ENCODE peak calls at places on chromosomes 11 and 22, in ten cellular contexts. One of them, this sample, is unnamed. For H3K27me3, the result is how much of the 10 kb centered on the place peaks cover.

GRCh38 chr11:2775083-2775625 is 75.4 kb upstream of the KCNQ1OT1 start:
- DNase-seq in PC-9: no peak
- DNase-seq in tibial nerve: no peak
- DNase-seq in BE2C: no peak
- DNase-seq in cardiac muscle cell: no peak
- DNase-seq in IMR-90: no peak
- DNase-seq in heart left ventricle: peak
- DNase-seq in adrenal gland: peak
- DNase-seq in thoracic aorta: no peak
- DNase-seq in H1: no peak
- DNase-seq in this sample: no peak

GRCh38 chr11:32015435-32015834 is 75.4 kb upstream of the RCN1 start:
- DNase-seq in IMR-90: no peak
- DNase-seq in cardiac muscle cell: no peak
- DNase-seq in heart left ventricle: no peak
- DNase-seq in adrenal gland: no peak
- DNase-seq in thoracic aorta: no peak
- DNase-seq in BE2C: no peak
- DNase-seq in PC-9: no peak
- DNase-seq in tibial nerve: no peak
- DNase-seq in H1: no peak
- DNase-seq in this sample: no peak

GRCh38 chr22:32378703-32379272 is 21.1 kb downstream of the RFPL3 start:
- DNase-seq in thoracic aorta: no peak
- DNase-seq in adrenal gland: no peak
- DNase-seq in cardiac muscle cell: peak
- DNase-seq in heart left ventricle: no peak
- DNase-seq in BE2C: peak
- DNase-seq in H1: peak
- DNase-seq in PC-9: peak
- DNase-seq in IMR-90: peak
- DNase-seq in tibial nerve: no peak
- DNase-seq in this sample: no peak

GRCh38 chr11:27611946-27612455 is 88.3 kb downstream of the BDNF start:
- DNase-seq in PC-9: no peak
- DNase-seq in thoracic aorta: no peak
- DNase-seq in H1: no peak
- DNase-seq in tibial nerve: no peak
- DNase-seq in cardiac muscle cell: no peak
- DNase-seq in heart left ventricle: no peak
- DNase-seq in IMR-90: peak
- DNase-seq in adrenal gland: no peak
- DNase-seq in BE2C: no peak
- DNase-seq in this sample: no peak

GRCh38 chr11:10984250-10984649 is 126.4 kb upstream of the ZBED5 start:
- DNase-seq in PC-9: no peak
- DNase-seq in cardiac muscle cell: no peak
- DNase-seq in thoracic aorta: no peak
- DNase-seq in heart left ventricle: no peak
- DNase-seq in H1: no peak
- DNase-seq in BE2C: no peak
- DNase-seq in adrenal gland: no peak
- DNase-seq in tibial nerve: no peak
- DNase-seq in IMR-90: no peak
- DNase-seq in this sample: no peak

GRCh38 chr22:48750826-48751440 is 1076.7 kb downstream of the BRD1 start:
- DNase-seq in BE2C: no peak
- DNase-seq in H1: no peak
- DNase-seq in PC-9: no peak
- DNase-seq in adrenal gland: peak
- DNase-seq in cardiac muscle cell: no peak
- DNase-seq in tibial nerve: no peak
- DNase-seq in IMR-90: no peak
- DNase-seq in thoracic aorta: no peak
- DNase-seq in heart left ventricle: peak
- DNase-seq in this sample: no peak

GRCh38 chr22:36938886-36939285 is 25.5 kb downstream of the CSF2RB start:
- DNase-seq in cardiac muscle cell: no peak
- DNase-seq in PC-9: no peak
- DNase-seq in tibial nerve: no peak
- DNase-seq in BE2C: no peak
- DNase-seq in H1: no peak
- DNase-seq in IMR-90: no peak
- DNase-seq in thoracic aorta: no peak
- DNase-seq in adrenal gland: peak
- DNase-seq in heart left ventricle: no peak
- DNase-seq in this sample: no peak

GRCh38 chr11:14637868-14638409 is 5.7 kb upstream of the PDE3B start:
- DNase-seq in adrenal gland: no peak
- DNase-seq in thoracic aorta: no peak
- DNase-seq in IMR-90: no peak
- DNase-seq in cardiac muscle cell: no peak
- DNase-seq in BE2C: no peak
- DNase-seq in PC-9: no peak
- DNase-seq in tibial nerve: no peak
- DNase-seq in heart left ventricle: no peak
- DNase-seq in H1: no peak
- DNase-seq in this sample: no peak

GRCh38 chr11:11105361-11105760 is 247.5 kb upstream of the ZBED5 start:
- DNase-seq in thoracic aorta: no peak
- DNase-seq in PC-9: no peak
- DNase-seq in adrenal gland: no peak
- DNase-seq in BE2C: no peak
- DNase-seq in heart left ventricle: no peak
- DNase-seq in tibial nerve: no peak
- DNase-seq in IMR-90: no peak
- DNase-seq in cardiac muscle cell: no peak
- DNase-seq in H1: no peak
- DNase-seq in this sample: no peak

DNA sequence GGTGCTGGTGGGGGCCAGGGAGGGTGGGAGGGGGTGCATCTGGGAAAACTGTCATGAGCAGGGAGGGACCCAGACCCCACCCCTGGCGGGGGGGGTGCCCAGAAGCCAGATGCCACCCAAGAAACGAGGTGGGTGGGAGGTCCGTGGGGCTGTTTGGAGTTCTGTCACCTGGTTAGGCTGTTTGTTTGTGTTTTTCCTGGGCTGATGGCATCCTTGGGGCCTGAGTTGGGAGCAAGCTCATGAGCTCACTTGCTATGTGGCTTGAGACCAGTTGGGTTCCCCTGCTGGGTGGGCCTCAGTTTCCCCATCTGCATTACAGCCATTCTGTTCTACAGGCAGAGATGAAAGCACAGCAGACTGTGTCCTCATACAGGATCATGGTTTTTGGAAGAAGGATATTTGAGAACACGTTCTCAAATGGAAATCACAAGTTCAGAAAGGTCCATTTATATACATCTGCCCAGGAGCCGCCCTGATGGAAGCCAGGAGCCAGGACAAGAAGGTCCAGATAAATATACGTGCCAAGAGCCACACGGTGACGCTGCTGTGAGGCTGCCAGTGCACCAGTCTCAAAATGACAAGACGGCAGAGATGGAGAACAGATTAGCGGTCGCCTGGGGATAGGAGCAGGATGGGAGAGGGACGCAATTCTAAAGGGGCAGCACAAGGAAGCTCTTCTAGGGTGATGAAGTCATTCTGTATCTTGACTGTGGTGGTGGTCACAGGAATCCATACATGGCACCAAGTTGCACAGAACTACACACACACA is 312.9 kb downstream of the MN1 start:
- DNase-seq in tibial nerve: no peak
- DNase-seq in adrenal gland: no peak
- DNase-seq in BE2C: peak
- DNase-seq in PC-9: no peak
- DNase-seq in heart left ventricle: no peak
- DNase-seq in H1: no peak
- DNase-seq in cardiac muscle cell: peak
- DNase-seq in IMR-90: no peak
- DNase-seq in thoracic aorta: no peak
- DNase-seq in this sample: no peak
- TF ChIP-seq CTCF in tibial nerve: no peak
- TF ChIP-seq CTCF in adrenal gland: no peak
- TF ChIP-seq CTCF in BE2C: peak
- TF ChIP-seq CTCF in PC-9: no peak
- TF ChIP-seq CTCF in heart left ventricle: peak
- TF ChIP-seq CTCF in H1: no peak
- TF ChIP-seq CTCF in cardiac muscle cell: no peak
- TF ChIP-seq CTCF in IMR-90: no peak
- TF ChIP-seq CTCF in thoracic aorta: no peak
- TF ChIP-seq CTCF in this sample: no peak

DNA sequence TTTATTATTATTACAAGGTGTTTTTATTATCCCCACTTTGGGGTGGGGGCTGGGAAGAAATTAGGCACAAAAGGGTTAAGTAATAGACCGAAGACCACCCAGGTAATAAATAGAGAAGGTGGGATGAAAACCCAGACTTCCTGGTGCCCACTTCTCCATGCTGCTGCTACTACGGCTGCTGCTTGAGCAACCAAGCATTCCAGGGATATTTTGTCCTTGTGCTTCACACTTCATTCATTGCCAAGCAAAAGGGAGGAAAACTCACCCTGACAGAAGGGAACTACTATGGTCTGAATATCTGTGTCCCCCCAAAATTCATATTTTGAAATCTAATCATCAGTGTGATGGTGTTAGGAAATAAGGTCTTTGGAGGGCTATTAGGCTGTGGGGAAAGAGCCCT is 470.9 kb upstream of the API5 start:
- DNase-seq in tibial nerve: no peak
- DNase-seq in IMR-90: no peak
- DNase-seq in cardiac muscle cell: no peak
- DNase-seq in PC-9: no peak
- DNase-seq in heart left ventricle: no peak
- DNase-seq in H1: no peak
- DNase-seq in adrenal gland: no peak
- DNase-seq in thoracic aorta: no peak
- DNase-seq in BE2C: no peak
- DNase-seq in this sample: no peak
- H3K27me3 ChIP-seq in tibial nerve: under half
- H3K27me3 ChIP-seq in IMR-90: under half
- H3K27me3 ChIP-seq in cardiac muscle cell: under half
- H3K27me3 ChIP-seq in PC-9: under half
- H3K27me3 ChIP-seq in heart left ventricle: under half
- H3K27me3 ChIP-seq in H1: under half
- H3K27me3 ChIP-seq in adrenal gland: under half
- H3K27me3 ChIP-seq in thoracic aorta: under half
- H3K27me3 ChIP-seq in BE2C: under half
- H3K27me3 ChIP-seq in this sample: under half

GRCh38 chr22:22201185-22201924 is 43.2 kb upstream of the VPREB1 start:
- DNase-seq in BE2C: peak
- DNase-seq in adrenal gland: no peak
- DNase-seq in heart left ventricle: no peak
- DNase-seq in H1: peak
- DNase-seq in thoracic aorta: no peak
- DNase-seq in cardiac muscle cell: no peak
- DNase-seq in IMR-90: peak
- DNase-seq in tibial nerve: no peak
- DNase-seq in PC-9: no peak
- DNase-seq in this sample: no peak

GRCh38 chr22:22201925-22202343 is 42.7 kb upstream of the VPREB1 start:
- DNase-seq in thoracic aorta: no peak
- DNase-seq in H1: no peak
- DNase-seq in tibial nerve: no peak
- DNase-seq in heart left ventricle: no peak
- DNase-seq in PC-9: no peak
- DNase-seq in adrenal gland: no peak
- DNase-seq in cardiac muscle cell: no peak
- DNase-seq in BE2C: no peak
- DNase-seq in IMR-90: no peak
- DNase-seq in this sample: no peak

GRCh38 chr22:22199634-22200033 is 45.0 kb upstream of the VPREB1 start:
- DNase-seq in heart left ventricle: no peak
- DNase-seq in BE2C: no peak
- DNase-seq in adrenal gland: no peak
- DNase-seq in cardiac muscle cell: no peak
- DNase-seq in IMR-90: no peak
- DNase-seq in tibial nerve: no peak
- DNase-seq in PC-9: no peak
- DNase-seq in thoracic aorta: no peak
- DNase-seq in H1: no peak
- DNase-seq in this sample: no peak

GRCh38 chr22:22198751-22199150 is 45.8 kb upstream of the VPREB1 start:
- DNase-seq in H1: no peak
- DNase-seq in cardiac muscle cell: no peak
- DNase-seq in heart left ventricle: no peak
- DNase-seq in adrenal gland: no peak
- DNase-seq in thoracic aorta: no peak
- DNase-seq in BE2C: no peak
- DNase-seq in IMR-90: no peak
- DNase-seq in PC-9: no peak
- DNase-seq in tibial nerve: no peak
- DNase-seq in this sample: no peak

GRCh38 chr22:22200569-22201184 is 43.9 kb upstream of the VPREB1 start:
- DNase-seq in IMR-90: no peak
- DNase-seq in tibial nerve: no peak
- DNase-seq in heart left ventricle: no peak
- DNase-seq in BE2C: no peak
- DNase-seq in thoracic aorta: no peak
- DNase-seq in PC-9: no peak
- DNase-seq in adrenal gland: no peak
- DNase-seq in cardiac muscle cell: no peak
- DNase-seq in H1: no peak
- DNase-seq in this sample: no peak
- H3K4me3 ChIP-seq in IMR-90: no peak
- H3K4me3 ChIP-seq in tibial nerve: no peak
- H3K4me3 ChIP-seq in heart left ventricle: no peak
- H3K4me3 ChIP-seq in BE2C: no peak
- H3K4me3 ChIP-seq in thoracic aorta: no peak
- H3K4me3 ChIP-seq in PC-9: no peak
- H3K4me3 ChIP-seq in adrenal gland: no peak
- H3K4me3 ChIP-seq in cardiac muscle cell: no peak
- H3K4me3 ChIP-seq in H1: no peak
- H3K4me3 ChIP-seq in this sample: no peak

GRCh38 chr11:117647872-117648271 is 149.1 kb downstream of the DSCAML1 start:
- DNase-seq in adrenal gland: no peak
- DNase-seq in thoracic aorta: no peak
- DNase-seq in PC-9: no peak
- DNase-seq in heart left ventricle: no peak
- DNase-seq in cardiac muscle cell: no peak
- DNase-seq in BE2C: no peak
- DNase-seq in H1: no peak
- DNase-seq in tibial nerve: no peak
- DNase-seq in IMR-90: no peak
- DNase-seq in this sample: no peak
- TF ChIP-seq CTCF in adrenal gland: no peak
- TF ChIP-seq CTCF in thoracic aorta: no peak
- TF ChIP-seq CTCF in PC-9: no peak
- TF ChIP-seq CTCF in heart left ventricle: no peak
- TF ChIP-seq CTCF in cardiac muscle cell: no peak
- TF ChIP-seq CTCF in BE2C: no peak
- TF ChIP-seq CTCF in H1: no peak
- TF ChIP-seq CTCF in tibial nerve: no peak
- TF ChIP-seq CTCF in IMR-90: no peak
- TF ChIP-seq CTCF in this sample: no peak